ENCODE peak calls at places on chromosomes 13 and 19, in four cellular contexts. M, K, V and U are unnamed samples.

GRCh38 chr19:2865334-2866221 is 1.6 kb upstream of the ZNF556 start:
- DNase-seq in M (no peak), K (no peak), V (no peak), U (no peak)

GRCh38 chr19:32631381-32631780 is 43.6 kb downstream of the ANKRD27 start:
- DNase-seq in M (no peak), K (no peak), V (no peak), U (no peak)

GRCh38 chr19:2201473-2202148 is 34.5 kb downstream of the PLEKHJ1 start:
- DNase-seq in M (no peak), K (no peak), V (no peak), U (no peak)

GRCh38 chr13:20702530-20702929 is 969 bp upstream of the IL17D start:
- DNase-seq in M (no peak), K (no peak), V (no peak), U (no peak)

GRCh38 chr13:101474419-101474957 is 22.0 kb downstream of the ITGBL1 start:
- DNase-seq in M (no peak), K (no peak), V (peak; percentile 37), U (peak; percentile 55)

GRCh38 chr19:29845576-29846176 is 33.9 kb downstream of the CCNE1 start:
- DNase-seq in M (no peak), K (no peak), V (no peak), U (no peak)

GRCh38 chr19:47675271-47675670 is 38.0 kb upstream of the EHD2 start:
- DNase-seq in M (no peak), K (no peak), V (no peak), U (no peak)

GRCh38 chr13:112986470-112986869 is 17.5 kb downstream of the MCF2L start:
- DNase-seq in M (no peak), K (no peak), V (no peak), U (no peak)

GRCh38 chr13:94079876-94080275 is 399.6 kb downstream of the DCT start:
- DNase-seq in M (no peak), K (no peak), V (no peak), U (no peak)

GRCh38 chr19:43934055-43934984 is 762 bp downstream of the ZNF45 start:
- DNase-seq in M (no peak), K (no peak), V (peak; percentile 51), U (no peak)

GRCh38 chr13:45536224-45536623 is 71.5 kb downstream of the COG3 start:
- DNase-seq in M (no peak), K (no peak), V (no peak), U (no peak)

GRCh38 chr13:75120071-75120470 is 361.9 kb downstream of the TBC1D4 start:
- DNase-seq in M (no peak), K (no peak), V (no peak), U (no peak)

GRCh38 chr13:51856998-51857397 is 4.8 kb upstream of the CCDC70 start:
- DNase-seq in M (no peak), K (no peak), V (peak; percentile 7), U (no peak)

GRCh38 chr13:29782798-29783197 is 67.6 kb downstream of the UBL3 start:
- DNase-seq in M (no peak), K (no peak), V (no peak), U (no peak)

GRCh38 chr13:43981091-43981490 is 101.4 kb downstream of the LACC1 start:
- DNase-seq in M (no peak), K (no peak), V (no peak), U (no peak)

GRCh38 chr19:35856546-35857149 is at the start of gene KIRREL2:
- DNase-seq in M (no peak), K (no peak), V (no peak), U (no peak)

GRCh38 chr13:102289606-102290005 is 112.2 kb downstream of the FGF14 start:
- DNase-seq in M (no peak), K (no peak), V (peak; percentile 8), U (no peak)

GRCh38 chr19:46386996-46387712 is 26.2 kb downstream of the CCDC8 start:
- DNase-seq in M (no peak), K (no peak), V (no peak), U (no peak)

GRCh38 chr19:46384396-46384795 is 29.0 kb downstream of the CCDC8 start:
- DNase-seq in M (no peak), K (peak; percentile 46), V (no peak), U (no peak)

GRCh38 chr19:46386151-46386550 is 27.2 kb downstream of the CCDC8 start:
- DNase-seq in M (no peak), K (no peak), V (no peak), U (no peak)

GRCh38 chr19:46383846-46384245 is 29.5 kb downstream of the CCDC8 start:
- DNase-seq in M (no peak), K (no peak), V (no peak), U (no peak)

GRCh38 chr19:46385636-46386035 is 27.7 kb downstream of the CCDC8 start:
- DNase-seq in M (no peak), K (no peak), V (no peak), U (no peak)
- H3K36me3 ChIP-seq in M (peaks cover 59% of the 10 kb centered on the region), K (peaks cover 76% of the 10 kb centered on the region), V (peaks cover 10% of the 10 kb centered on the region), U (no peaks in the 10 kb centered on the region)

DNA sequence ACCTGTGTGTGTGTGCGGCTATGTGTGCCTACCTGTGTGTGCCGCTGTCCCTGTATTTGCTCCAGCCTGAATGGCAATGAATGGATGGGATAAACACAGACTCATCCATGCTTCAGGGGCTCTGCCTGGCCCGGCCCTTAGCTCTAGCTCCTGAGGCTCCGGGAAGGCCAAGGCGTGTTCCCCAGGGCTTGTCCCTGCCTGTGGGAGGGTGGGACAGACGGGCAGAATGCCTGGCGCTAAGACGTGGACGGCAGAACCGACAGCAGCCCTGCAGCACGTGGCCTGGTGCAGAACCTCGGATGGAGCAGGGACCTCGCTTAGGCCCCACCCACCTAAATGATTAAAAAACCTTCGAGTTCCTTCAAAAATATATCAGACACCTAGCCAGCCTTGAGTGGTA is 57.8 kb upstream of the C13orf46 start:
- DNase-seq in M (no peak), K (no peak), V (no peak), U (no peak)
- H3K36me3 ChIP-seq in M (no peaks in the 10 kb centered on the region), K (no peaks in the 10 kb centered on the region), V (no peaks in the 10 kb centered on the region), U (no peaks in the 10 kb centered on the region)

GRCh38 chr19:4955274-4955673 is 13.6 kb upstream of the KDM4B start:
- DNase-seq in M (no peak), K (no peak), V (no peak), U (no peak)

GRCh38 chr19:4952945-4953344 is 16.0 kb upstream of the KDM4B start:
- DNase-seq in M (no peak), K (no peak), V (no peak), U (no peak)

DNA sequence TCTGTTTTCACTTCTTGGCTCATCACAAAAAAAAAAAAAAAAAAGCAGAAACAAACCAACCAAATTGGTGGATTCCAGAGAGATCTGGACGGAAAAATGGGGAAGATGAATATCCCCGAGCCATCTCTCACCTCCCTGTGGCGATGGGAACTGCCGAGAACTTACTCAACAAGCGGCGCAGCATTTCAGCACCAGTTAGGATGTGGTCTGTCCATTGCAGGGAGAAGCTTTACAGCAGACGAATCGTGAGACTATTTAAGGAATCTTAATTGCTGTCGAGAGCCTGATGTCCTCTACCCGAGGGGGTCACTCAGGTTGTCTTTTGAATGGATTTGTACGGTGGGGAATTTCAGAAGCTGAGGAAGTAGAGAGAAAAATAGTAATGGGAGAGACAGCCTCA is 17.2 kb upstream of the KDM4B start:
- DNase-seq in M (no peak), K (no peak), V (no peak), U (no peak)
- H3K36me3 ChIP-seq in M (no peaks in the 10 kb centered on the region), K (no peaks in the 10 kb centered on the region), V (peaks cover 63% of the 10 kb centered on the region), U (no peaks in the 10 kb centered on the region)

GRCh38 chr19:17922138-17922537 is 10.7 kb upstream of the CCDC124 start:
- DNase-seq in M (no peak), K (no peak), V (no peak), U (no peak)
- H3K36me3 ChIP-seq in M (no peaks in the 10 kb centered on the region), K (no peaks in the 10 kb centered on the region), V (no peaks in the 10 kb centered on the region), U (no peaks in the 10 kb centered on the region)

GRCh38 chr19:8257052-8257443 is 47.9 kb downstream of the CERS4 start:
- DNase-seq in M (no peak), K (no peak), V (no peak), U (no peak)

GRCh38 chr19:8253678-8254077 is 44.5 kb downstream of the CERS4 start:
- DNase-seq in M (no peak), K (no peak), V (no peak), U (no peak)

GRCh38 chr19:8254286-8255001 is 45.3 kb downstream of the CERS4 start:
- DNase-seq in M (no peak), K (no peak), V (no peak), U (no peak)

GRCh38 chr19:8256276-8257051 is 47.3 kb downstream of the CERS4 start:
- DNase-seq in M (no peak), K (no peak), V (no peak), U (no peak)

GRCh38 chr19:8255426-8256125 is 46.4 kb downstream of the CERS4 start:
- DNase-seq in M (no peak), K (no peak), V (no peak), U (no peak)
- H3K36me3 ChIP-seq in M (peaks cover 14% of the 10 kb centered on the region), K (peaks cover 45% of the 10 kb centered on the region), V (no peaks in the 10 kb centered on the region), U (no peaks in the 10 kb centered on the region)

DNA sequence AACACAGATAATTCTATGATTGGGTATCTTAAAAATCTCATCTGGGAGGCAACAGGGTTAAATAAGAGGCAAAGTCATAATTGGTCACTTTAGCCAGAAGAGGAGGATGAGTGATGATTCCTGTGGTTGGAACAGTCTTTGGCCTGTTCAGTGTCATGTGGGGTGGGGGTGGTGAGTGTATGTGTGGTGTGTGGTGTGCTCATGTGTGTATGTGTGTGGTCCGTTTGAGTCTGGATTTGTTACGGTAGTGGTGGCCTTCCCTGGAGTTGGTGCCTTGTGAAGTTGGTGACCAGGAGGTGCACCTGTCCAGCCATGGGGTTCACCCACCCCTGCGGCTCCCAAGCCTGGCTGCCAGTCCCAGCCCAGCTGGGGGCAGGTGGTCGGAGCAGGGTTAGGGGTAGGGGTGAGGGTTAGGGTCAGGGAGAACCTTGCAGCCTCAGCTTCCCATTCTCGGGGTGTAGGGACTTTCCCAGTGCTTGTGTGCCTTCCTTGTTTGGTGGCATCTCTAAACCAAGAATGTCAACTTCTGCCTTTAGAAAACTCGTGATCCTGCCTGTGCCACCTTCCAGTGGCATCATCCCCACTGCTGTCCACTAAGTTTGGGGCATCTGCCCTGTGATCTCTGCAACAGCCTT is 97.5 kb downstream of the RAB20 start:
- DNase-seq in M (no peak), K (no peak), V (no peak), U (no peak)
- H3K36me3 ChIP-seq in M (peaks cover 90% of the 10 kb centered on the region), K (peaks cover 100% of the 10 kb centered on the region), V (no peaks in the 10 kb centered on the region), U (no peaks in the 10 kb centered on the region)

GRCh38 chr19:8486661-8487136 is 15.7 kb downstream of the PRAM1 start:
- DNase-seq in M (no peak), K (no peak), V (no peak), U (no peak)
- H3K36me3 ChIP-seq in M (peaks cover 65% of the 10 kb centered on the region), K (peaks cover 71% of the 10 kb centered on the region), V (peaks cover 67% of the 10 kb centered on the region), U (peaks cover 3% of the 10 kb centered on the region)

GRCh38 chr19:19280561-19280960 is 7.5 kb upstream of the TM6SF2 start:
- DNase-seq in M (no peak), K (no peak), V (no peak), U (no peak)
- H3K36me3 ChIP-seq in M (peaks cover 60% of the 10 kb centered on the region), K (peaks cover 96% of the 10 kb centered on the region), V (peaks cover 30% of the 10 kb centered on the region), U (peaks cover 9% of the 10 kb centered on the region)

DNA sequence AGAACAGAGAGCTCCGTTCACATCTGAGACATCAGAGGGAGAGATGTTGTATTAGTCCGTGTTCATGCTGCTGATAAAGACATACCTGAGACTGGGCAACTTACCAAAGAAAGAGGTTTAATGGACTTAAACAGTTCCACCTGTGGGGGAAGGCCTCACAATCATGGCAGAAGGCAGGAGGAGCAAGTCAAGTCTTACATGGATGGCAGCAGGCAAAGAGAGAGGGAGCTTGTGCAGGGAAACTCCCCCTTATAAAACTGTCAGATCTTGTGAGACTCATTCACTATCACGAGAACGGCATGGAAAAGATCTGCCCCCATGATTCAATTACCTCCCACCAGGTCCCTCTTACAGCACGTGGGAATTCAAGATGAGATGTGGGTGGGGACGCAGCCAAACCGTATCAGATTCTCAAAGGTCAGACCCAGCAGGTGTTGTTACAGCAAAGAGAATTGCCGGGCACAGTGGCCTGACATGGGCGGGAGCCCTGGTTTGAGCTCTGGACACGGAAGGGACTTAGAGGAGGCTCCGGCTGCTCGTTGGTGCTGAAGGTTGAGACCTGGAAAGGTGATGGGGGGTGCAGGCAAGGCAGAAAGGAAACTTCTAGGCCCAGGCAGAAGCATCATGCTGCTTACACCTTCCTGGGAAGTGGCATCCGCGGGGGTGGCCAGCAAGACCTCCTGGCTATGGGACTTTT is 33.1 kb downstream of the PEX11G start:
- DNase-seq in M (no peak), K (no peak), V (no peak), U (no peak)
- H3K36me3 ChIP-seq in M (peaks cover 51% of the 10 kb centered on the region), K (peaks cover 89% of the 10 kb centered on the region), V (peaks cover 54% of the 10 kb centered on the region), U (no peaks in the 10 kb centered on the region)